ENCODE peak calls at places on chromosome 10, in eight cellular contexts. One of them, this sample, is unnamed.
A peak's percentile ranks its signal among the peaks of the same experiment; 100 is the strongest.

GRCh38 chr10:119644215-119644826 is 6.9 kb upstream of the BAG3 start:
- DNase-seq in stomach: no peak
- DNase-seq in ovary: no peak
- DNase-seq in heart left ventricle: no peak
- DNase-seq in spleen: peak; percentile 39
- DNase-seq in transverse colon: no peak
- DNase-seq in sigmoid colon: no peak
- DNase-seq in body of pancreas: no peak
- DNase-seq in this sample: no peak

GRCh38 chr10:88934900-88935672 is 17.5 kb downstream of the ACTA2 start:
- DNase-seq in stomach: peak; percentile 83
- DNase-seq in transverse colon: peak; percentile 84
- DNase-seq in ovary: peak; percentile 78
- DNase-seq in body of pancreas: peak; percentile 85
- DNase-seq in spleen: peak; percentile 78
- DNase-seq in sigmoid colon: peak; percentile 94
- DNase-seq in heart left ventricle: peak; percentile 61
- DNase-seq in this sample: no peak

GRCh38 chr10:131851332-131851731 is 49.5 kb upstream of the PPP2R2D start:
- DNase-seq in body of pancreas: no peak
- DNase-seq in stomach: no peak
- DNase-seq in ovary: no peak
- DNase-seq in sigmoid colon: no peak
- DNase-seq in spleen: no peak
- DNase-seq in transverse colon: no peak
- DNase-seq in heart left ventricle: no peak
- DNase-seq in this sample: no peak

GRCh38 chr10:35938160-35938559 is 296.1 kb upstream of the FZD8 start:
- DNase-seq in heart left ventricle: no peak
- DNase-seq in body of pancreas: no peak
- DNase-seq in spleen: no peak
- DNase-seq in stomach: no peak
- DNase-seq in sigmoid colon: no peak
- DNase-seq in transverse colon: no peak
- DNase-seq in ovary: no peak
- DNase-seq in this sample: no peak

GRCh38 chr10:8275911-8276310 is 221.4 kb downstream of the GATA3 start:
- DNase-seq in ovary: no peak
- DNase-seq in stomach: peak; percentile 58
- DNase-seq in heart left ventricle: no peak
- DNase-seq in body of pancreas: peak; percentile 56
- DNase-seq in transverse colon: no peak
- DNase-seq in sigmoid colon: no peak
- DNase-seq in spleen: no peak
- DNase-seq in this sample: no peak

GRCh38 chr10:12638103-12638502 is 288.8 kb downstream of the CAMK1D start:
- DNase-seq in body of pancreas: peak; percentile 58
- DNase-seq in heart left ventricle: no peak
- DNase-seq in transverse colon: peak; percentile 85
- DNase-seq in ovary: no peak
- DNase-seq in stomach: no peak
- DNase-seq in spleen: no peak
- DNase-seq in sigmoid colon: no peak
- DNase-seq in this sample: no peak

GRCh38 chr10:75538144-75538543 is 106.7 kb downstream of the LRMDA start:
- DNase-seq in ovary: no peak
- DNase-seq in stomach: no peak
- DNase-seq in heart left ventricle: no peak
- DNase-seq in sigmoid colon: no peak
- DNase-seq in spleen: no peak
- DNase-seq in transverse colon: no peak
- DNase-seq in body of pancreas: no peak
- DNase-seq in this sample: no peak

GRCh38 chr10:34727595-34728033 is 87.5 kb downstream of the PARD3 start:
- DNase-seq in spleen: no peak
- DNase-seq in transverse colon: no peak
- DNase-seq in body of pancreas: peak; percentile 55
- DNase-seq in sigmoid colon: no peak
- DNase-seq in ovary: no peak
- DNase-seq in stomach: no peak
- DNase-seq in heart left ventricle: no peak
- DNase-seq in this sample: no peak

GRCh38 chr10:30353851-30354250 is 4.8 kb upstream of the MTPAP start:
- DNase-seq in spleen: no peak
- DNase-seq in transverse colon: no peak
- DNase-seq in body of pancreas: no peak
- DNase-seq in sigmoid colon: no peak
- DNase-seq in stomach: no peak
- DNase-seq in ovary: no peak
- DNase-seq in heart left ventricle: no peak
- DNase-seq in this sample: no peak

GRCh38 chr10:122441961-122442360 is 12.5 kb upstream of the ARMS2 start:
- DNase-seq in spleen: no peak
- DNase-seq in heart left ventricle: no peak
- DNase-seq in transverse colon: no peak
- DNase-seq in body of pancreas: no peak
- DNase-seq in stomach: no peak
- DNase-seq in sigmoid colon: no peak
- DNase-seq in ovary: no peak
- DNase-seq in this sample: no peak

GRCh38 chr10:103645141-103646054 is 151.9 kb downstream of the NEURL1 start:
- DNase-seq in stomach: peak; percentile 43
- DNase-seq in heart left ventricle: peak; percentile 78
- DNase-seq in spleen: no peak
- DNase-seq in sigmoid colon: peak; percentile 86
- DNase-seq in transverse colon: peak; percentile 59
- DNase-seq in ovary: peak; percentile 85
- DNase-seq in body of pancreas: peak; percentile 46
- DNase-seq in this sample: no peak

GRCh38 chr10:103648231-103648950 is 154.9 kb downstream of the NEURL1 start:
- DNase-seq in transverse colon: no peak
- DNase-seq in ovary: no peak
- DNase-seq in sigmoid colon: no peak
- DNase-seq in body of pancreas: no peak
- DNase-seq in stomach: no peak
- DNase-seq in spleen: no peak
- DNase-seq in heart left ventricle: no peak
- DNase-seq in this sample: no peak

GRCh38 chr10:103643381-103643780 is 149.9 kb downstream of the NEURL1 start:
- DNase-seq in heart left ventricle: no peak
- DNase-seq in sigmoid colon: no peak
- DNase-seq in body of pancreas: no peak
- DNase-seq in spleen: no peak
- DNase-seq in transverse colon: no peak
- DNase-seq in ovary: no peak
- DNase-seq in stomach: no peak
- DNase-seq in this sample: no peak

GRCh38 chr10:103648951-103649532 is 155.5 kb downstream of the NEURL1 start:
- DNase-seq in ovary: peak; percentile 52
- DNase-seq in spleen: no peak
- DNase-seq in stomach: no peak
- DNase-seq in transverse colon: no peak
- DNase-seq in body of pancreas: no peak
- DNase-seq in heart left ventricle: no peak
- DNase-seq in sigmoid colon: peak; percentile 78
- DNase-seq in this sample: no peak

DNA sequence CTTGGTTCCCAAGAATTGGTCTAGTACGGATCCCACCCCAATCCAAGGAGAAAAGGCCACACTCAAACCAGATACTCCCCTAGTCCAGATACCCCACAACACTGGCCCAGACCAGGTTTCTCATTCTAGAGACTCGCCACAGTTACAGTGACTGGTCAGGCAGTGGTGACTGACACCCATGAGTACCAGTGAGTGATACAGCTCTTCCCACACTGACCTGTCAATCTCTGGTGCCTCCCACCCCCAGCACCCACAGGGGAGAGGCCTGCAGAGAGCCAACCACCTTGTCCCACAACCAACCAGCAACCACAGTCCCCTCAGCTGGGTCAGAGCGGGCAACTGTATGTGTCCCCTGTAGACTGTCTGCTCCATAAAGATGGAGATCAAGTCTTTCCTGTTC is 152.8 kb downstream of the NEURL1 start:
- DNase-seq in sigmoid colon: no peak
- DNase-seq in spleen: no peak
- DNase-seq in heart left ventricle: no peak
- DNase-seq in transverse colon: no peak
- DNase-seq in stomach: no peak
- DNase-seq in ovary: no peak
- DNase-seq in body of pancreas: no peak
- DNase-seq in this sample: no peak
- TF ChIP-seq POLR2A in sigmoid colon: no peak
- TF ChIP-seq POLR2A in spleen: no peak
- TF ChIP-seq POLR2A in heart left ventricle: no peak
- TF ChIP-seq POLR2A in transverse colon: no peak
- TF ChIP-seq POLR2A in stomach: no peak
- TF ChIP-seq POLR2A in ovary: no peak
- TF ChIP-seq POLR2A in body of pancreas: no peak
- TF ChIP-seq POLR2A in this sample: no peak

GRCh38 chr10:38600696-38601095 is 506.6 kb downstream of the ZNF37A start:
- DNase-seq in stomach: no peak
- DNase-seq in transverse colon: no peak
- DNase-seq in body of pancreas: no peak
- DNase-seq in sigmoid colon: no peak
- DNase-seq in heart left ventricle: no peak
- DNase-seq in spleen: no peak
- DNase-seq in ovary: no peak
- DNase-seq in this sample: no peak
- H3K9me3 ChIP-seq in stomach: peaks cover 60% of the 10 kb centered on the region
- H3K9me3 ChIP-seq in transverse colon: no peaks in the 10 kb centered on the region
- H3K9me3 ChIP-seq in body of pancreas: no peaks in the 10 kb centered on the region
- H3K9me3 ChIP-seq in sigmoid colon: no peaks in the 10 kb centered on the region
- H3K9me3 ChIP-seq in heart left ventricle: no peaks in the 10 kb centered on the region
- H3K9me3 ChIP-seq in spleen: peaks cover 53% of the 10 kb centered on the region
- H3K9me3 ChIP-seq in ovary: no peaks in the 10 kb centered on the region
- H3K9me3 ChIP-seq in this sample: no peaks in the 10 kb centered on the region

DNA sequence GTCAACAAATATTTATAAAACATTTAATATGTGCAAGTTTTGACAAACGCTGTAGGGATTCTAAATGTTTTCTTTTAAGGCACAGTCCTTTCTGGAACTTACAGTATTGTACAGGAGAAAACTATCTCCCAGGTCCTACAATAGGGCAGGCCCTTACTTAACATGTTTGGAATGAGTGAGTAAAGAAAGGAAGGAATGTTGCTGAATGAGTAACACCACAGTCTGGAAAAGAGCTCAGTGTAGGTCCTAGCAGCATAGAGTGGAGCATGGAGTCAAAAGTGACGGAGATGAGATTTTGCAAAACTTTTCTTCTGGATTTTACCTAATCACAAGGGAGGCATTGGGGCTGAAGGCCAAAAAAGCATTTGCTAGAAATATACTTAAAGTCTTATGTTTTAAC is 20.4 kb upstream of the ADD3 start:
- DNase-seq in spleen: no peak
- DNase-seq in heart left ventricle: no peak
- DNase-seq in body of pancreas: no peak
- DNase-seq in sigmoid colon: no peak
- DNase-seq in stomach: no peak
- DNase-seq in transverse colon: no peak
- DNase-seq in ovary: no peak
- DNase-seq in this sample: no peak
- TF ChIP-seq POLR2A in spleen: no peak
- TF ChIP-seq POLR2A in heart left ventricle: no peak
- TF ChIP-seq POLR2A in body of pancreas: no peak
- TF ChIP-seq POLR2A in sigmoid colon: no peak
- TF ChIP-seq POLR2A in stomach: no peak
- TF ChIP-seq POLR2A in transverse colon: no peak
- TF ChIP-seq POLR2A in ovary: no peak
- TF ChIP-seq POLR2A in this sample: no peak

DNA sequence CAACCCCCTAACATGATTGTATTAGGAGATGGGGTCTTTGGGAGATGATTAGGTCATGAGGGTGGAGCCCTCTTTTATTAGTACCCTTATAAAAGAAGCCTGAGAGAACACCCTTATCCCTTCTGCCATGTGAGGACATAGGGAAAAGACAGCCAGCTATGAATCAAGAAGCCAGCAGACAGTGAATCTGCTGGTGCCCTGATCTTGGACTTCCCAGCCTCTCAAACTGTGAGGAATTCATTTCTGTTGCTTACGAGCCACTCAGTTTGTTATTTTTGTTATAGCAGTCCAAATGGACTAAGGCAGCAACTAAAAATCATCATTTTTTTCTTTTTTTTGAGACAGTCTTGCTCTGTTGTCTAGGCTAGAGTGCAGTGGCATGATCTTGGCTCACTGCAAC is 59.8 kb downstream of the SLC18A2 start:
- DNase-seq in ovary: no peak
- DNase-seq in sigmoid colon: no peak
- DNase-seq in body of pancreas: no peak
- DNase-seq in spleen: no peak
- DNase-seq in stomach: no peak
- DNase-seq in heart left ventricle: no peak
- DNase-seq in transverse colon: no peak
- DNase-seq in this sample: no peak
- H3K9me3 ChIP-seq in ovary: no peaks in the 10 kb centered on the region
- H3K9me3 ChIP-seq in sigmoid colon: no peaks in the 10 kb centered on the region
- H3K9me3 ChIP-seq in body of pancreas: no peaks in the 10 kb centered on the region
- H3K9me3 ChIP-seq in spleen: peaks cover 38% of the 10 kb centered on the region
- H3K9me3 ChIP-seq in stomach: no peaks in the 10 kb centered on the region
- H3K9me3 ChIP-seq in heart left ventricle: no peaks in the 10 kb centered on the region
- H3K9me3 ChIP-seq in transverse colon: no peaks in the 10 kb centered on the region
- H3K9me3 ChIP-seq in this sample: no peaks in the 10 kb centered on the region

GRCh38 chr10:20271490-20271889 is 455.3 kb downstream of the PLXDC2 start:
- DNase-seq in stomach: no peak
- DNase-seq in spleen: no peak
- DNase-seq in heart left ventricle: no peak
- DNase-seq in body of pancreas: no peak
- DNase-seq in ovary: no peak
- DNase-seq in sigmoid colon: no peak
- DNase-seq in transverse colon: no peak
- DNase-seq in this sample: no peak
- TF ChIP-seq POLR2A in stomach: no peak
- TF ChIP-seq POLR2A in spleen: no peak
- TF ChIP-seq POLR2A in heart left ventricle: no peak
- TF ChIP-seq POLR2A in body of pancreas: no peak
- TF ChIP-seq POLR2A in ovary: no peak
- TF ChIP-seq POLR2A in sigmoid colon: no peak
- TF ChIP-seq POLR2A in transverse colon: no peak
- TF ChIP-seq POLR2A in this sample: no peak

This sample was measured in vagina.